ENCODE peak calls at places on chromosomes 6 and 20, in four cellular contexts. K is H9, L is neuronal stem cell, A is mesenchymal stem cell. D is an unnamed sample.
A peak's percentile ranks its signal among the peaks of the same experiment; 100 is the strongest.

GRCh38 chr6:144447487-144447886 is 162.4 kb downstream of the UTRN start:
- DNase-seq in A (no peak), K (no peak), L (no peak), D (peak; percentile 64)

GRCh38 chr6:168145747-168146596 is 67.0 kb upstream of the FRMD1 start:
- DNase-seq in L (no peak), A (no peak), K (peak; percentile 14), D (no peak)

GRCh38 chr6:170139531-170139930 is 151.3 kb downstream of the DLL1 start:
- DNase-seq in K (no peak), A (no peak), L (no peak), D (no peak)

GRCh38 chr6:89886378-89887120 is 7.7 kb upstream of the GJA10 start:
- DNase-seq in K (no peak), L (no peak), A (no peak), D (no peak)

GRCh38 chr6:12014027-12014872 is 2.1 kb downstream of the HIVEP1 start:
- DNase-seq in K (no peak), L (no peak), A (peak; percentile 81), D (peak; percentile 90)

GRCh38 chr6:164086326-164086887 is 671.9 kb downstream of the QKI start:
- DNase-seq in K (no peak), L (no peak), A (no peak), D (no peak)

GRCh38 chr6:169858293-169858934 is 107.0 kb downstream of the ERMARD start:
- DNase-seq in A (no peak), L (no peak), K (no peak), D (no peak)

GRCh38 chr6:168035098-168035660 is 37.7 kb downstream of the KIF25 start:
- DNase-seq in K (peak; percentile 83), L (no peak), A (peak; percentile 93), D (peak; percentile 78)

GRCh38 chr20:25360631-25361286 is 29.9 kb downstream of the ABHD12 start:
- DNase-seq in K (no peak), A (peak; percentile 73), L (no peak), D (peak; percentile 82)
- H3K14ac ChIP-seq in K (no peak overlapping the region), A (no peak overlapping the region), L (no peak overlapping the region), D (peak overlapping the region; percentile 96)

GRCh38 chr6:39217177-39217864 is 12.0 kb downstream of the KCNK5 start:
- DNase-seq in L (no peak), A (no peak), K (no peak), D (no peak)
- H3K79me1 ChIP-seq in L (peaks cover 7% of the 10 kb centered on the region), A (no peaks in the 10 kb centered on the region), K (peaks cover 22% of the 10 kb centered on the region), D (no peaks in the 10 kb centered on the region)

GRCh38 chr6:139602577-139602976 is 228.1 kb upstream of the CITED2 start:
- DNase-seq in L (no peak), K (no peak), A (no peak), D (no peak)
- H3K14ac ChIP-seq in L (no peak overlapping the region), K (no peak overlapping the region), A (no peak overlapping the region), D (no peak overlapping the region)

GRCh38 chr20:31596831-31597482 is 8.1 kb upstream of the ID1 start:
- DNase-seq in K (no peak), L (no peak), A (peak; percentile 76), D (no peak)
- H3K79me1 ChIP-seq in K (no peaks in the 10 kb centered on the region), L (no peaks in the 10 kb centered on the region), A (no peaks in the 10 kb centered on the region), D (no peaks in the 10 kb centered on the region)

DNA sequence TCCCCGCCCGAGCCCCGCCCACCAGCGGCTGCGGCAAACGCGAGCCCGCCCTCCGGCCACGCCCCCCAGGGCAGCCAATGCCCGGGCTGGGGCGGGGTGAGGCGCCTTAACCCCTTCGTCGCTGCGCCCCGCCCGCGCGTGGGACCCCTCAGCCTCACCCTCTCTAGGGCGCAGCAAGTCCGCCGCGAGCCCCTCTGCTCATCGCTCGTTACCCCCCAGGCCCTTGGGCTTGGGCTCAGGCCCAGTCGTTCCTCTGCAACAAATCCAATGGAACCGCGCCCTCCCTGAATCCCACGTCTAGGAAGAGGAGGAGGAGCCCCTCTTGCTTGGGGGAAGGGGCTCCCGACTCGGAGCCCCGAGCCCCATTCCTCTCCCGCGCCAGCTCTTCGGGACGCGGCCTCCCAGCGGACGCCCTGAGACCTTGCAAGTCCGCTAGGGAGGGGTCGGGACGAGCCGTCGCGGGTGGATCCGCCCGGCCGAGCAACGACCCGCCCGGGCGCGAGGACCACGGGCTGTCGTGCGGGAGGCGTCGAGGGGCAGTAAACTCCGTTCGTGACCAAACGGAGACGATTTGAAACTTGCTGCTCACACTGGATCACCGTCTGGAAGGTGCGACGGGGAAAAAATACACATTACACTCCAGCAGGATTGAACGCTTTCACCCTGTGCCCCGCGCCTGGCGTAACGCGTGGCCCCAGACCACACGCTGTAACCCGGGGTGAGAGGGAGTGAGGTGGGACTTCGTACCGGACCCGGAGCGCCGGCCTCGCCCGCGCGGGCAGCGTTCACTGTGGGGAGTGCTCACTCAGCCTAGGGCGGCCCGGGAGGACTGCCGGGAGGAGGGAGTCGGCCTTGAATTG is 463 bp upstream of the LZTS3 start:
- DNase-seq in K (peak; percentile 91), A (peak; percentile 84), L (peak; percentile 91), D (peak; percentile 63)
- H3K14ac ChIP-seq in K (peak overlapping the region; percentile 93), A (no peak overlapping the region), L (no peak overlapping the region), D (peak overlapping the region; percentile 83)

DNA sequence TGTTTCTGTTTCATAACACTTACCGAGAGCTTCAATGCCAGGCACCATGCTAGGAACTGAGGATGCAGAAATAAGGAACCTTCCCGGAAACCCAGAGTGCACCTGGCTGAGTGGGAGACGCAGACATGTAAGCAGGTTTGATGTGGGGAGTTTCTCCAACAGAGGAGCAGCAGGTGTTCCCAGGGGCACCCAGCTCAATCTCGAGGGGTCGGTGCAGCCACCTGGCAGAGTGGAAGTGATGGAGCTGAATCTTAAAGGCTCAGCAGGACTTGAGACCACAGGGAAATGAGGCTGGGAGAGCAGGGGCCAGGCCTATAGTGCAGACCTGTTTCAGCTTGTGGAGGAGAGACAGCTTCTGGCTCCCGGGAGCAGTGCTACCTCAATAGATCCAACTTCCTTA is 27.9 kb upstream of the SRC start:
- DNase-seq in A (no peak), K (no peak), L (no peak), D (no peak)
- H3K79me1 ChIP-seq in A (peaks cover 23% of the 10 kb centered on the region), K (no peaks in the 10 kb centered on the region), L (no peaks in the 10 kb centered on the region), D (peaks cover 9% of the 10 kb centered on the region)

GRCh38 chr6:30234361-30234760 is 21.2 kb upstream of the TRIM26 start:
- DNase-seq in L (no peak), A (no peak), K (no peak), D (peak; percentile 8)

GRCh38 chr6:30238178-30238795 is 25.1 kb upstream of the TRIM26 start:
- DNase-seq in K (peak; percentile 38), A (peak; percentile 16), L (no peak), D (peak; percentile 31)
- H3K14ac ChIP-seq in K (no peak overlapping the region), A (no peak overlapping the region), L (no peak overlapping the region), D (no peak overlapping the region)